ENCODE peak calls at places on chromosomes 6 and 20, in ten cellular contexts. Y, I, U, T, Z, Q, B, N, O and S are unnamed samples.

GRCh38 chr6:100435299-100435698 is 29.4 kb downstream of the SIM1 start:
- DNase-seq in Y (no peak), I (no peak), U (no peak), T (peak), Z (peak), Q (no peak), B (no peak), N (no peak), O (peak), S (no peak)

GRCh38 chr6:25302677-25303128 is 23.5 kb downstream of the CARMIL1 start:
- DNase-seq in Y (peak), I (peak), U (no peak), T (peak), Z (peak), Q (peak), B (peak), N (no peak), O (no peak), S (no peak)

GRCh38 chr6:7624781-7625710 is 35.0 kb downstream of the SNRNP48 start:
- DNase-seq in Y (peak), I (no peak), U (no peak), T (no peak), Z (no peak), Q (peak), B (no peak), N (no peak), O (no peak), S (peak)

GRCh38 chr6:6005467-6006427 is 978 bp downstream of the NRN1 start:
- DNase-seq in Y (peak), I (no peak), U (no peak), T (no peak), Z (no peak), Q (no peak), B (no peak), N (no peak), O (no peak), S (no peak)

GRCh38 chr6:105786449-105786848 is 299.7 kb upstream of the PRDM1 start:
- DNase-seq in Y (no peak), I (no peak), U (no peak), T (no peak), Z (no peak), Q (no peak), B (no peak), N (no peak), O (no peak), S (no peak)

GRCh38 chr20:44106615-44107014 is 80.4 kb downstream of the JPH2 start:
- DNase-seq in Y (no peak), I (no peak), U (no peak), T (no peak), Z (no peak), Q (no peak), B (no peak), N (no peak), O (no peak), S (no peak)

GRCh38 chr20:60087563-60088105 is 129.4 kb downstream of the CDH26 start:
- DNase-seq in Y (no peak), I (no peak), U (no peak), T (no peak), Z (no peak), Q (peak), B (no peak), N (no peak), O (no peak), S (no peak)

GRCh38 chr6:18503588-18504231 is 116.6 kb downstream of the RNF144B start:
- DNase-seq in Y (peak), I (peak), U (peak), T (peak), Z (peak), Q (peak), B (peak), N (no peak), O (peak), S (peak)

GRCh38 chr20:35901678-35902544 is 52.4 kb downstream of the SCAND1 start:
- DNase-seq in Y (no peak), I (no peak), U (no peak), T (peak), Z (peak), Q (peak), B (peak), N (no peak), O (peak), S (peak)

GRCh38 chr20:62088258-62089127 is 22.8 kb upstream of the TAF4 start:
- DNase-seq in Y (no peak), I (no peak), U (no peak), T (peak), Z (peak), Q (peak), B (peak), N (no peak), O (peak), S (peak)

GRCh38 chr20:49562341-49563014 is 5.5 kb downstream of the PTGIS start:
- DNase-seq in Y (no peak), I (no peak), U (peak), T (no peak), Z (peak), Q (peak), B (no peak), N (no peak), O (no peak), S (peak)

GRCh38 chr6:11143394-11144371 is 32.2 kb upstream of the ERVFRD-1 start:
- DNase-seq in Y (no peak), I (no peak), U (peak), T (peak), Z (peak), Q (peak), B (peak), N (no peak), O (peak), S (peak)

GRCh38 chr6:128519931-128520435 is 416 bp downstream of the PTPRK start:
- DNase-seq in Y (no peak), I (peak), U (no peak), T (no peak), Z (no peak), Q (peak), B (peak), N (peak), O (no peak), S (no peak)

GRCh38 chr6:20620043-20620442 is 85.8 kb downstream of the CDKAL1 start:
- DNase-seq in Y (no peak), I (no peak), U (no peak), T (no peak), Z (no peak), Q (peak), B (no peak), N (no peak), O (no peak), S (no peak)

GRCh38 chr6:46465294-46466165 is 25.7 kb downstream of the RCAN2 start:
- DNase-seq in Y (no peak), I (no peak), U (no peak), T (no peak), Z (no peak), Q (peak), B (no peak), N (no peak), O (no peak), S (no peak)